ENCODE peak calls at places on chromosomes 11 and 22, in ten cellular contexts. One of them, this sample, is unnamed.

GRCh38 chr22:37214431-37215025 is 2.3 kb upstream of the SSTR3 start:
- DNase-seq in lung microvascular endothelial cell: no peak
- DNase-seq in HS-27A: no peak
- DNase-seq in activated CD8-positive, alpha-beta memory T cell treated with anti-CD3 and anti-CD28 coated beads, Interleukin-2, amount 50 U/mL, for 48 hours: no peak
- DNase-seq in GM12891: no peak
- DNase-seq in activated CD8-positive, alpha-beta T cell treated with anti-CD3 and anti-CD28 coated beads, Interleukin-2, amount 10 ng/mL, durations not matched to agents 7 days and 5 days: no peak
- DNase-seq in ELF-1: no peak
- DNase-seq in NCI-H510A: no peak
- DNase-seq in lower leg skin: no peak
- DNase-seq in WERI-Rb-1: no peak
- DNase-seq in this sample: no peak

GRCh38 chr22:36510966-36511881 is 4.4 kb upstream of the FOXRED2 start:
- DNase-seq in ELF-1: peak
- DNase-seq in HS-27A: no peak
- DNase-seq in activated CD8-positive, alpha-beta memory T cell treated with anti-CD3 and anti-CD28 coated beads, Interleukin-2, amount 50 U/mL, for 48 hours: no peak
- DNase-seq in NCI-H510A: no peak
- DNase-seq in lower leg skin: no peak
- DNase-seq in activated CD8-positive, alpha-beta T cell treated with anti-CD3 and anti-CD28 coated beads, Interleukin-2, amount 10 ng/mL, durations not matched to agents 7 days and 5 days: peak
- DNase-seq in WERI-Rb-1: peak
- DNase-seq in lung microvascular endothelial cell: peak
- DNase-seq in GM12891: no peak
- DNase-seq in this sample: peak

GRCh38 chr11:46977038-46977818 is 40.7 kb downstream of the CSTPP1 start:
- DNase-seq in lower leg skin: no peak
- DNase-seq in lung microvascular endothelial cell: no peak
- DNase-seq in GM12891: no peak
- DNase-seq in activated CD8-positive, alpha-beta memory T cell treated with anti-CD3 and anti-CD28 coated beads, Interleukin-2, amount 50 U/mL, for 48 hours: no peak
- DNase-seq in NCI-H510A: no peak
- DNase-seq in WERI-Rb-1: no peak
- DNase-seq in activated CD8-positive, alpha-beta T cell treated with anti-CD3 and anti-CD28 coated beads, Interleukin-2, amount 10 ng/mL, durations not matched to agents 7 days and 5 days: no peak
- DNase-seq in ELF-1: peak
- DNase-seq in HS-27A: no peak
- DNase-seq in this sample: peak

GRCh38 chr11:46675288-46675851 is 25.0 kb downstream of the ARHGAP1 start:
- DNase-seq in WERI-Rb-1: no peak
- DNase-seq in GM12891: no peak
- DNase-seq in activated CD8-positive, alpha-beta memory T cell treated with anti-CD3 and anti-CD28 coated beads, Interleukin-2, amount 50 U/mL, for 48 hours: no peak
- DNase-seq in HS-27A: no peak
- DNase-seq in NCI-H510A: no peak
- DNase-seq in lower leg skin: peak
- DNase-seq in activated CD8-positive, alpha-beta T cell treated with anti-CD3 and anti-CD28 coated beads, Interleukin-2, amount 10 ng/mL, durations not matched to agents 7 days and 5 days: no peak
- DNase-seq in lung microvascular endothelial cell: peak
- DNase-seq in ELF-1: peak
- DNase-seq in this sample: peak

GRCh38 chr11:118411523-118411922 is 10.1 kb downstream of the ATP5MG start:
- DNase-seq in lower leg skin: no peak
- DNase-seq in lung microvascular endothelial cell: no peak
- DNase-seq in WERI-Rb-1: no peak
- DNase-seq in ELF-1: no peak
- DNase-seq in NCI-H510A: no peak
- DNase-seq in GM12891: no peak
- DNase-seq in activated CD8-positive, alpha-beta memory T cell treated with anti-CD3 and anti-CD28 coated beads, Interleukin-2, amount 50 U/mL, for 48 hours: no peak
- DNase-seq in HS-27A: no peak
- DNase-seq in activated CD8-positive, alpha-beta T cell treated with anti-CD3 and anti-CD28 coated beads, Interleukin-2, amount 10 ng/mL, durations not matched to agents 7 days and 5 days: no peak
- DNase-seq in this sample: no peak

GRCh38 chr11:12775955-12776354 is 101.7 kb downstream of the TEAD1 start:
- DNase-seq in NCI-H510A: no peak
- DNase-seq in WERI-Rb-1: no peak
- DNase-seq in activated CD8-positive, alpha-beta memory T cell treated with anti-CD3 and anti-CD28 coated beads, Interleukin-2, amount 50 U/mL, for 48 hours: no peak
- DNase-seq in GM12891: no peak
- DNase-seq in ELF-1: no peak
- DNase-seq in lung microvascular endothelial cell: no peak
- DNase-seq in HS-27A: no peak
- DNase-seq in lower leg skin: no peak
- DNase-seq in activated CD8-positive, alpha-beta T cell treated with anti-CD3 and anti-CD28 coated beads, Interleukin-2, amount 10 ng/mL, durations not matched to agents 7 days and 5 days: no peak
- DNase-seq in this sample: no peak

GRCh38 chr11:57230797-57231538 is 6.1 kb downstream of the APLNR start:
- DNase-seq in lung microvascular endothelial cell: no peak
- DNase-seq in GM12891: no peak
- DNase-seq in activated CD8-positive, alpha-beta T cell treated with anti-CD3 and anti-CD28 coated beads, Interleukin-2, amount 10 ng/mL, durations not matched to agents 7 days and 5 days: no peak
- DNase-seq in lower leg skin: no peak
- DNase-seq in WERI-Rb-1: no peak
- DNase-seq in NCI-H510A: no peak
- DNase-seq in activated CD8-positive, alpha-beta memory T cell treated with anti-CD3 and anti-CD28 coated beads, Interleukin-2, amount 50 U/mL, for 48 hours: no peak
- DNase-seq in ELF-1: peak
- DNase-seq in HS-27A: no peak
- DNase-seq in this sample: no peak

GRCh38 chr11:85756401-85757200 is 54.3 kb downstream of the SYTL2 start:
- DNase-seq in GM12891: no peak
- DNase-seq in WERI-Rb-1: no peak
- DNase-seq in activated CD8-positive, alpha-beta T cell treated with anti-CD3 and anti-CD28 coated beads, Interleukin-2, amount 10 ng/mL, durations not matched to agents 7 days and 5 days: peak
- DNase-seq in lung microvascular endothelial cell: no peak
- DNase-seq in HS-27A: no peak
- DNase-seq in activated CD8-positive, alpha-beta memory T cell treated with anti-CD3 and anti-CD28 coated beads, Interleukin-2, amount 50 U/mL, for 48 hours: no peak
- DNase-seq in NCI-H510A: no peak
- DNase-seq in ELF-1: no peak
- DNase-seq in lower leg skin: no peak
- DNase-seq in this sample: no peak

GRCh38 chr11:17519031-17519430 is 25.2 kb downstream of the USH1C start:
- DNase-seq in WERI-Rb-1: peak
- DNase-seq in activated CD8-positive, alpha-beta memory T cell treated with anti-CD3 and anti-CD28 coated beads, Interleukin-2, amount 50 U/mL, for 48 hours: no peak
- DNase-seq in ELF-1: no peak
- DNase-seq in HS-27A: no peak
- DNase-seq in activated CD8-positive, alpha-beta T cell treated with anti-CD3 and anti-CD28 coated beads, Interleukin-2, amount 10 ng/mL, durations not matched to agents 7 days and 5 days: no peak
- DNase-seq in NCI-H510A: no peak
- DNase-seq in lung microvascular endothelial cell: no peak
- DNase-seq in GM12891: no peak
- DNase-seq in lower leg skin: no peak
- DNase-seq in this sample: no peak

GRCh38 chr11:57763568-57763967 is 2.0 kb downstream of the CTNND1 start:
- DNase-seq in NCI-H510A: no peak
- DNase-seq in HS-27A: no peak
- DNase-seq in lung microvascular endothelial cell: peak
- DNase-seq in activated CD8-positive, alpha-beta T cell treated with anti-CD3 and anti-CD28 coated beads, Interleukin-2, amount 10 ng/mL, durations not matched to agents 7 days and 5 days: no peak
- DNase-seq in WERI-Rb-1: no peak
- DNase-seq in activated CD8-positive, alpha-beta memory T cell treated with anti-CD3 and anti-CD28 coated beads, Interleukin-2, amount 50 U/mL, for 48 hours: no peak
- DNase-seq in GM12891: no peak
- DNase-seq in lower leg skin: no peak
- DNase-seq in ELF-1: peak
- DNase-seq in this sample: peak

GRCh38 chr11:29333993-29334780 is 682.6 kb downstream of the KCNA4 start:
- DNase-seq in lower leg skin: no peak
- DNase-seq in activated CD8-positive, alpha-beta T cell treated with anti-CD3 and anti-CD28 coated beads, Interleukin-2, amount 10 ng/mL, durations not matched to agents 7 days and 5 days: no peak
- DNase-seq in WERI-Rb-1: no peak
- DNase-seq in lung microvascular endothelial cell: peak
- DNase-seq in ELF-1: peak
- DNase-seq in GM12891: no peak
- DNase-seq in NCI-H510A: no peak
- DNase-seq in activated CD8-positive, alpha-beta memory T cell treated with anti-CD3 and anti-CD28 coated beads, Interleukin-2, amount 50 U/mL, for 48 hours: no peak
- DNase-seq in HS-27A: peak
- DNase-seq in this sample: peak

GRCh38 chr11:330307-330693 is 9.6 kb upstream of the IFITM3 start:
- DNase-seq in lower leg skin: peak
- DNase-seq in NCI-H510A: no peak
- DNase-seq in lung microvascular endothelial cell: no peak
- DNase-seq in activated CD8-positive, alpha-beta T cell treated with anti-CD3 and anti-CD28 coated beads, Interleukin-2, amount 10 ng/mL, durations not matched to agents 7 days and 5 days: peak
- DNase-seq in WERI-Rb-1: no peak
- DNase-seq in ELF-1: no peak
- DNase-seq in GM12891: no peak
- DNase-seq in activated CD8-positive, alpha-beta memory T cell treated with anti-CD3 and anti-CD28 coated beads, Interleukin-2, amount 50 U/mL, for 48 hours: peak
- DNase-seq in HS-27A: no peak
- DNase-seq in this sample: no peak

GRCh38 chr11:112012877-112013276 is 12.3 kb upstream of the DLAT start:
- DNase-seq in HS-27A: no peak
- DNase-seq in NCI-H510A: no peak
- DNase-seq in activated CD8-positive, alpha-beta memory T cell treated with anti-CD3 and anti-CD28 coated beads, Interleukin-2, amount 50 U/mL, for 48 hours: no peak
- DNase-seq in lower leg skin: no peak
- DNase-seq in WERI-Rb-1: no peak
- DNase-seq in ELF-1: no peak
- DNase-seq in activated CD8-positive, alpha-beta T cell treated with anti-CD3 and anti-CD28 coated beads, Interleukin-2, amount 10 ng/mL, durations not matched to agents 7 days and 5 days: no peak
- DNase-seq in lung microvascular endothelial cell: no peak
- DNase-seq in GM12891: no peak
- DNase-seq in this sample: no peak

GRCh38 chr22:29718949-29719893 is 582 bp upstream of the CABP7 start:
- DNase-seq in ELF-1: no peak
- DNase-seq in lower leg skin: no peak
- DNase-seq in WERI-Rb-1: no peak
- DNase-seq in NCI-H510A: no peak
- DNase-seq in lung microvascular endothelial cell: no peak
- DNase-seq in HS-27A: no peak
- DNase-seq in activated CD8-positive, alpha-beta memory T cell treated with anti-CD3 and anti-CD28 coated beads, Interleukin-2, amount 50 U/mL, for 48 hours: no peak
- DNase-seq in activated CD8-positive, alpha-beta T cell treated with anti-CD3 and anti-CD28 coated beads, Interleukin-2, amount 10 ng/mL, durations not matched to agents 7 days and 5 days: no peak
- DNase-seq in GM12891: no peak
- DNase-seq in this sample: no peak

GRCh38 chr11:117172678-117173421 is 5.7 kb upstream of the SIDT2 start:
- DNase-seq in GM12891: no peak
- DNase-seq in activated CD8-positive, alpha-beta memory T cell treated with anti-CD3 and anti-CD28 coated beads, Interleukin-2, amount 50 U/mL, for 48 hours: no peak
- DNase-seq in activated CD8-positive, alpha-beta T cell treated with anti-CD3 and anti-CD28 coated beads, Interleukin-2, amount 10 ng/mL, durations not matched to agents 7 days and 5 days: no peak
- DNase-seq in ELF-1: peak
- DNase-seq in NCI-H510A: no peak
- DNase-seq in lung microvascular endothelial cell: peak
- DNase-seq in WERI-Rb-1: no peak
- DNase-seq in HS-27A: no peak
- DNase-seq in lower leg skin: peak
- DNase-seq in this sample: no peak

GRCh38 chr11:68766786-68767185 is 15.5 kb upstream of the TESMIN start:
- DNase-seq in activated CD8-positive, alpha-beta T cell treated with anti-CD3 and anti-CD28 coated beads, Interleukin-2, amount 10 ng/mL, durations not matched to agents 7 days and 5 days: no peak
- DNase-seq in WERI-Rb-1: no peak
- DNase-seq in lower leg skin: no peak
- DNase-seq in NCI-H510A: no peak
- DNase-seq in ELF-1: no peak
- DNase-seq in HS-27A: no peak
- DNase-seq in activated CD8-positive, alpha-beta memory T cell treated with anti-CD3 and anti-CD28 coated beads, Interleukin-2, amount 50 U/mL, for 48 hours: no peak
- DNase-seq in GM12891: no peak
- DNase-seq in lung microvascular endothelial cell: no peak
- DNase-seq in this sample: no peak

GRCh38 chr11:102184269-102184987 is 74.2 kb downstream of the YAP1 start:
- DNase-seq in WERI-Rb-1: no peak
- DNase-seq in lower leg skin: no peak
- DNase-seq in activated CD8-positive, alpha-beta memory T cell treated with anti-CD3 and anti-CD28 coated beads, Interleukin-2, amount 50 U/mL, for 48 hours: no peak
- DNase-seq in ELF-1: no peak
- DNase-seq in HS-27A: no peak
- DNase-seq in lung microvascular endothelial cell: no peak
- DNase-seq in GM12891: no peak
- DNase-seq in activated CD8-positive, alpha-beta T cell treated with anti-CD3 and anti-CD28 coated beads, Interleukin-2, amount 10 ng/mL, durations not matched to agents 7 days and 5 days: no peak
- DNase-seq in NCI-H510A: no peak
- DNase-seq in this sample: no peak

GRCh38 chr22:47162865-47163264 is 400.4 kb downstream of the TBC1D22A start:
- DNase-seq in ELF-1: no peak
- DNase-seq in activated CD8-positive, alpha-beta T cell treated with anti-CD3 and anti-CD28 coated beads, Interleukin-2, amount 10 ng/mL, durations not matched to agents 7 days and 5 days: no peak
- DNase-seq in lung microvascular endothelial cell: no peak
- DNase-seq in activated CD8-positive, alpha-beta memory T cell treated with anti-CD3 and anti-CD28 coated beads, Interleukin-2, amount 50 U/mL, for 48 hours: no peak
- DNase-seq in WERI-Rb-1: peak
- DNase-seq in HS-27A: no peak
- DNase-seq in GM12891: no peak
- DNase-seq in NCI-H510A: no peak
- DNase-seq in lower leg skin: peak
- DNase-seq in this sample: no peak

GRCh38 chr11:77506857-77507256 is 33.0 kb upstream of the PAK1 start:
- DNase-seq in activated CD8-positive, alpha-beta T cell treated with anti-CD3 and anti-CD28 coated beads, Interleukin-2, amount 10 ng/mL, durations not matched to agents 7 days and 5 days: no peak
- DNase-seq in activated CD8-positive, alpha-beta memory T cell treated with anti-CD3 and anti-CD28 coated beads, Interleukin-2, amount 50 U/mL, for 48 hours: no peak
- DNase-seq in ELF-1: no peak
- DNase-seq in lower leg skin: no peak
- DNase-seq in lung microvascular endothelial cell: peak
- DNase-seq in NCI-H510A: peak
- DNase-seq in WERI-Rb-1: no peak
- DNase-seq in HS-27A: peak
- DNase-seq in GM12891: no peak
- DNase-seq in this sample: no peak

GRCh38 chr11:109838034-109838433 is 255.2 kb upstream of the ZC3H12C start:
- DNase-seq in WERI-Rb-1: no peak
- DNase-seq in activated CD8-positive, alpha-beta memory T cell treated with anti-CD3 and anti-CD28 coated beads, Interleukin-2, amount 50 U/mL, for 48 hours: no peak
- DNase-seq in HS-27A: no peak
- DNase-seq in NCI-H510A: no peak
- DNase-seq in GM12891: no peak
- DNase-seq in lower leg skin: no peak
- DNase-seq in ELF-1: no peak
- DNase-seq in lung microvascular endothelial cell: no peak
- DNase-seq in activated CD8-positive, alpha-beta T cell treated with anti-CD3 and anti-CD28 coated beads, Interleukin-2, amount 10 ng/mL, durations not matched to agents 7 days and 5 days: no peak
- DNase-seq in this sample: no peak

GRCh38 chr11:33529461-33529860 is 171.2 kb downstream of the C11orf91 start:
- DNase-seq in ELF-1: no peak
- DNase-seq in activated CD8-positive, alpha-beta memory T cell treated with anti-CD3 and anti-CD28 coated beads, Interleukin-2, amount 50 U/mL, for 48 hours: no peak
- DNase-seq in NCI-H510A: no peak
- DNase-seq in lung microvascular endothelial cell: no peak
- DNase-seq in lower leg skin: no peak
- DNase-seq in GM12891: no peak
- DNase-seq in HS-27A: no peak
- DNase-seq in WERI-Rb-1: no peak
- DNase-seq in activated CD8-positive, alpha-beta T cell treated with anti-CD3 and anti-CD28 coated beads, Interleukin-2, amount 10 ng/mL, durations not matched to agents 7 days and 5 days: no peak
- DNase-seq in this sample: no peak

GRCh38 chr11:118628432-118628831 is 21.0 kb downstream of the PHLDB1 start:
- DNase-seq in ELF-1: no peak
- DNase-seq in lower leg skin: no peak
- DNase-seq in activated CD8-positive, alpha-beta memory T cell treated with anti-CD3 and anti-CD28 coated beads, Interleukin-2, amount 50 U/mL, for 48 hours: no peak
- DNase-seq in WERI-Rb-1: no peak
- DNase-seq in activated CD8-positive, alpha-beta T cell treated with anti-CD3 and anti-CD28 coated beads, Interleukin-2, amount 10 ng/mL, durations not matched to agents 7 days and 5 days: no peak
- DNase-seq in GM12891: no peak
- DNase-seq in lung microvascular endothelial cell: no peak
- DNase-seq in NCI-H510A: no peak
- DNase-seq in HS-27A: no peak
- DNase-seq in this sample: no peak

GRCh38 chr11:110818032-110818687 is 105.9 kb upstream of the ARHGAP20 start:
- DNase-seq in activated CD8-positive, alpha-beta memory T cell treated with anti-CD3 and anti-CD28 coated beads, Interleukin-2, amount 50 U/mL, for 48 hours: no peak
- DNase-seq in GM12891: no peak
- DNase-seq in ELF-1: no peak
- DNase-seq in HS-27A: no peak
- DNase-seq in activated CD8-positive, alpha-beta T cell treated with anti-CD3 and anti-CD28 coated beads, Interleukin-2, amount 10 ng/mL, durations not matched to agents 7 days and 5 days: no peak
- DNase-seq in lung microvascular endothelial cell: peak
- DNase-seq in WERI-Rb-1: no peak
- DNase-seq in NCI-H510A: no peak
- DNase-seq in lower leg skin: no peak
- DNase-seq in this sample: no peak

GRCh38 chr11:2097998-2098690 is 41.0 kb downstream of the IGF2 start:
- DNase-seq in WERI-Rb-1: no peak
- DNase-seq in NCI-H510A: no peak
- DNase-seq in activated CD8-positive, alpha-beta T cell treated with anti-CD3 and anti-CD28 coated beads, Interleukin-2, amount 10 ng/mL, durations not matched to agents 7 days and 5 days: no peak
- DNase-seq in activated CD8-positive, alpha-beta memory T cell treated with anti-CD3 and anti-CD28 coated beads, Interleukin-2, amount 50 U/mL, for 48 hours: no peak
- DNase-seq in lung microvascular endothelial cell: no peak
- DNase-seq in lower leg skin: no peak
- DNase-seq in ELF-1: no peak
- DNase-seq in HS-27A: no peak
- DNase-seq in GM12891: no peak
- DNase-seq in this sample: no peak

GRCh38 chr11:133742388-133742787 is 102.9 kb downstream of the SPATA19 start:
- DNase-seq in NCI-H510A: no peak
- DNase-seq in lung microvascular endothelial cell: no peak
- DNase-seq in HS-27A: no peak
- DNase-seq in WERI-Rb-1: peak
- DNase-seq in activated CD8-positive, alpha-beta memory T cell treated with anti-CD3 and anti-CD28 coated beads, Interleukin-2, amount 50 U/mL, for 48 hours: no peak
- DNase-seq in lower leg skin: no peak
- DNase-seq in activated CD8-positive, alpha-beta T cell treated with anti-CD3 and anti-CD28 coated beads, Interleukin-2, amount 10 ng/mL, durations not matched to agents 7 days and 5 days: no peak
- DNase-seq in GM12891: no peak
- DNase-seq in ELF-1: no peak
- DNase-seq in this sample: no peak

GRCh38 chr11:124825876-124826275 is 25.7 kb upstream of the MSANTD2 start:
- DNase-seq in HS-27A: no peak
- DNase-seq in NCI-H510A: no peak
- DNase-seq in activated CD8-positive, alpha-beta memory T cell treated with anti-CD3 and anti-CD28 coated beads, Interleukin-2, amount 50 U/mL, for 48 hours: no peak
- DNase-seq in ELF-1: no peak
- DNase-seq in GM12891: no peak
- DNase-seq in lower leg skin: no peak
- DNase-seq in WERI-Rb-1: no peak
- DNase-seq in lung microvascular endothelial cell: no peak
- DNase-seq in activated CD8-positive, alpha-beta T cell treated with anti-CD3 and anti-CD28 coated beads, Interleukin-2, amount 10 ng/mL, durations not matched to agents 7 days and 5 days: no peak
- DNase-seq in this sample: no peak

GRCh38 chr11:8768625-8769333 is 86.2 kb downstream of the RPL27A start:
- DNase-seq in HS-27A: peak
- DNase-seq in ELF-1: no peak
- DNase-seq in WERI-Rb-1: no peak
- DNase-seq in activated CD8-positive, alpha-beta T cell treated with anti-CD3 and anti-CD28 coated beads, Interleukin-2, amount 10 ng/mL, durations not matched to agents 7 days and 5 days: no peak
- DNase-seq in GM12891: no peak
- DNase-seq in lower leg skin: peak
- DNase-seq in activated CD8-positive, alpha-beta memory T cell treated with anti-CD3 and anti-CD28 coated beads, Interleukin-2, amount 50 U/mL, for 48 hours: no peak
- DNase-seq in lung microvascular endothelial cell: peak
- DNase-seq in NCI-H510A: no peak
- DNase-seq in this sample: no peak

GRCh38 chr22:34160117-34160758 is 240.0 kb upstream of the LARGE1 start:
- DNase-seq in ELF-1: peak
- DNase-seq in lower leg skin: no peak
- DNase-seq in NCI-H510A: no peak
- DNase-seq in activated CD8-positive, alpha-beta T cell treated with anti-CD3 and anti-CD28 coated beads, Interleukin-2, amount 10 ng/mL, durations not matched to agents 7 days and 5 days: no peak
- DNase-seq in GM12891: no peak
- DNase-seq in WERI-Rb-1: peak
- DNase-seq in lung microvascular endothelial cell: no peak
- DNase-seq in HS-27A: no peak
- DNase-seq in activated CD8-positive, alpha-beta memory T cell treated with anti-CD3 and anti-CD28 coated beads, Interleukin-2, amount 50 U/mL, for 48 hours: no peak
- DNase-seq in this sample: no peak

This sample was measured in SK-MEL-5.